ENCODE peak calls at places on chromosome 3, in nine cellular contexts. One of them, this sample, is unnamed.

GRCh38 chr3:124833710-124834332 is 53.3 kb downstream of the ITGB5 start:
- DNase-seq in NB4: no peak
- DNase-seq in brain microvascular endothelial cell: peak; percentile 54
- DNase-seq in psoas muscle: no peak
- DNase-seq in IMR-90: no peak
- DNase-seq in GM06990: no peak
- DNase-seq in lower lobe of right lung: no peak
- DNase-seq in cardiac muscle cell: no peak
- DNase-seq in cardiac fibroblast: no peak
- DNase-seq in this sample: no peak

GRCh38 chr3:5560199-5560598 is 372.7 kb downstream of the EDEM1 start:
- DNase-seq in NB4: no peak
- DNase-seq in brain microvascular endothelial cell: no peak
- DNase-seq in psoas muscle: no peak
- DNase-seq in lower lobe of right lung: no peak
- DNase-seq in IMR-90: no peak
- DNase-seq in cardiac muscle cell: no peak
- DNase-seq in cardiac fibroblast: no peak
- DNase-seq in GM06990: no peak
- DNase-seq in this sample: no peak

GRCh38 chr3:132134611-132135010 is 99.8 kb upstream of the CPNE4 start:
- DNase-seq in lower lobe of right lung: no peak
- DNase-seq in IMR-90: peak; percentile 95
- DNase-seq in brain microvascular endothelial cell: peak; percentile 91
- DNase-seq in NB4: no peak
- DNase-seq in cardiac fibroblast: peak; percentile 93
- DNase-seq in psoas muscle: no peak
- DNase-seq in GM06990: no peak
- DNase-seq in cardiac muscle cell: peak; percentile 82
- DNase-seq in this sample: peak; percentile 90

GRCh38 chr3:126119008-126119675 is 35.2 kb upstream of the SLC41A3 start:
- DNase-seq in NB4: no peak
- DNase-seq in lower lobe of right lung: no peak
- DNase-seq in GM06990: no peak
- DNase-seq in cardiac muscle cell: no peak
- DNase-seq in psoas muscle: no peak
- DNase-seq in brain microvascular endothelial cell: no peak
- DNase-seq in IMR-90: no peak
- DNase-seq in cardiac fibroblast: no peak
- DNase-seq in this sample: no peak

GRCh38 chr3:14472471-14473351 is 67.4 kb downstream of the GRIP2 start:
- DNase-seq in lower lobe of right lung: peak; percentile 78
- DNase-seq in GM06990: no peak
- DNase-seq in NB4: peak; percentile 27
- DNase-seq in IMR-90: peak; percentile 92
- DNase-seq in brain microvascular endothelial cell: peak; percentile 94
- DNase-seq in cardiac fibroblast: peak; percentile 91
- DNase-seq in cardiac muscle cell: peak; percentile 92
- DNase-seq in psoas muscle: no peak
- DNase-seq in this sample: peak; percentile 86

GRCh38 chr3:137761099-137761562 is 3.0 kb upstream of the SOX14 start:
- DNase-seq in cardiac muscle cell: no peak
- DNase-seq in NB4: no peak
- DNase-seq in lower lobe of right lung: no peak
- DNase-seq in IMR-90: no peak
- DNase-seq in psoas muscle: no peak
- DNase-seq in cardiac fibroblast: no peak
- DNase-seq in GM06990: no peak
- DNase-seq in brain microvascular endothelial cell: no peak
- DNase-seq in this sample: no peak

GRCh38 chr3:127800508-127800907 is 21.8 kb downstream of the MGLL start:
- DNase-seq in GM06990: no peak
- DNase-seq in NB4: peak; percentile 87
- DNase-seq in lower lobe of right lung: no peak
- DNase-seq in psoas muscle: no peak
- DNase-seq in cardiac fibroblast: peak; percentile 75
- DNase-seq in IMR-90: peak; percentile 47
- DNase-seq in cardiac muscle cell: peak; percentile 37
- DNase-seq in brain microvascular endothelial cell: peak; percentile 63
- DNase-seq in this sample: no peak

GRCh38 chr3:181176610-181177009 is 187.1 kb upstream of the DNAJC19 start:
- DNase-seq in GM06990: no peak
- DNase-seq in lower lobe of right lung: peak; percentile 54
- DNase-seq in IMR-90: peak; percentile 0
- DNase-seq in brain microvascular endothelial cell: peak; percentile 52
- DNase-seq in NB4: peak; percentile 49
- DNase-seq in cardiac fibroblast: peak; percentile 59
- DNase-seq in psoas muscle: peak; percentile 47
- DNase-seq in cardiac muscle cell: peak; percentile 62
- DNase-seq in this sample: peak; percentile 67

GRCh38 chr3:114584734-114585371 is 291.0 kb downstream of the TIGIT start:
- DNase-seq in NB4: no peak
- DNase-seq in cardiac muscle cell: peak; percentile 22
- DNase-seq in cardiac fibroblast: peak; percentile 28
- DNase-seq in IMR-90: no peak
- DNase-seq in lower lobe of right lung: no peak
- DNase-seq in brain microvascular endothelial cell: no peak
- DNase-seq in psoas muscle: no peak
- DNase-seq in GM06990: no peak
- DNase-seq in this sample: peak; percentile 18

GRCh38 chr3:122183521-122183892 is at the start of gene CASR:
- DNase-seq in cardiac fibroblast: peak; percentile 3
- DNase-seq in GM06990: peak; percentile 1
- DNase-seq in NB4: no peak
- DNase-seq in cardiac muscle cell: peak; percentile 4
- DNase-seq in psoas muscle: no peak
- DNase-seq in lower lobe of right lung: peak; percentile 52
- DNase-seq in IMR-90: no peak
- DNase-seq in brain microvascular endothelial cell: no peak
- DNase-seq in this sample: no peak

GRCh38 chr3:141798455-141798854 is 35.2 kb downstream of the GRK7 start:
- DNase-seq in IMR-90: no peak
- DNase-seq in brain microvascular endothelial cell: no peak
- DNase-seq in GM06990: no peak
- DNase-seq in cardiac fibroblast: no peak
- DNase-seq in lower lobe of right lung: no peak
- DNase-seq in NB4: peak; percentile 30
- DNase-seq in psoas muscle: no peak
- DNase-seq in cardiac muscle cell: peak; percentile 54
- DNase-seq in this sample: peak; percentile 38

GRCh38 chr3:136750209-136750921 is 1.8 kb downstream of the STAG1 start:
- DNase-seq in GM06990: no peak
- DNase-seq in psoas muscle: no peak
- DNase-seq in cardiac muscle cell: no peak
- DNase-seq in IMR-90: no peak
- DNase-seq in brain microvascular endothelial cell: no peak
- DNase-seq in cardiac fibroblast: peak; percentile 39
- DNase-seq in lower lobe of right lung: no peak
- DNase-seq in NB4: peak; percentile 36
- DNase-seq in this sample: peak; percentile 36

DNA sequence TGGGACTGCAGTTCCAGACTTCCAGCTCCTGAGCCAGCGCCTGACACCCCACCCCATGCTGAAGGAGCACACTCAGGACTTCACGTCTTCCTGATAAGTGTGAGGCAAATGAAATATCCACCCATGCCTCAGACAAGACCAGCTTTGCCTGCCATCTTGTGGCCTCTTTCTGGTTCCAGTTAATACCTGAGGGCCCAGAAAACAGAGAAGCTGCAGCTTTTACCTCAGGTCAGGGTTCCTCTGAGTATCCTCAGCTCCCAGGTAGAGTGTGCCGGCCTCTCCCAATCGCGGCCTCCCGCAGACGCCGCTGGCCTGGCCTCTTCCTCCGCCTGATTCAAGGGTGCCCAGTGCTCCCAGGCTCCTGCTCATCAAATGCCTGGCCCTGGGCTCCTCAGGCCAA is 5.1 kb upstream of the KLHL6 start:
- DNase-seq in IMR-90: no peak
- DNase-seq in brain microvascular endothelial cell: no peak
- DNase-seq in cardiac fibroblast: peak; percentile 23
- DNase-seq in GM06990: no peak
- DNase-seq in psoas muscle: no peak
- DNase-seq in cardiac muscle cell: no peak
- DNase-seq in NB4: peak; percentile 44
- DNase-seq in lower lobe of right lung: no peak
- DNase-seq in this sample: no peak
- TF ChIP-seq CTCF in IMR-90: no peak
- TF ChIP-seq CTCF in brain microvascular endothelial cell: peak; percentile 38
- TF ChIP-seq CTCF in cardiac fibroblast: no peak
- TF ChIP-seq CTCF in GM06990: peak; percentile 45
- TF ChIP-seq CTCF in psoas muscle: peak; percentile 43
- TF ChIP-seq CTCF in cardiac muscle cell: no peak
- TF ChIP-seq CTCF in NB4: no peak
- TF ChIP-seq CTCF in lower lobe of right lung: peak; percentile 35
- TF ChIP-seq CTCF in this sample: no peak

GRCh38 chr3:41522620-41523019 is 323.3 kb downstream of the CTNNB1 start:
- DNase-seq in GM06990: peak; percentile 48
- DNase-seq in psoas muscle: no peak
- DNase-seq in lower lobe of right lung: no peak
- DNase-seq in cardiac muscle cell: no peak
- DNase-seq in brain microvascular endothelial cell: no peak
- DNase-seq in cardiac fibroblast: no peak
- DNase-seq in NB4: no peak
- DNase-seq in IMR-90: no peak
- DNase-seq in this sample: no peak

GRCh38 chr3:41523897-41524296 is 324.6 kb downstream of the CTNNB1 start:
- DNase-seq in cardiac fibroblast: no peak
- DNase-seq in lower lobe of right lung: no peak
- DNase-seq in GM06990: no peak
- DNase-seq in brain microvascular endothelial cell: no peak
- DNase-seq in psoas muscle: no peak
- DNase-seq in IMR-90: no peak
- DNase-seq in cardiac muscle cell: no peak
- DNase-seq in NB4: no peak
- DNase-seq in this sample: no peak

GRCh38 chr3:41525288-41526064 is 326.2 kb downstream of the CTNNB1 start:
- DNase-seq in brain microvascular endothelial cell: no peak
- DNase-seq in lower lobe of right lung: no peak
- DNase-seq in NB4: no peak
- DNase-seq in cardiac fibroblast: no peak
- DNase-seq in cardiac muscle cell: no peak
- DNase-seq in GM06990: no peak
- DNase-seq in IMR-90: no peak
- DNase-seq in psoas muscle: no peak
- DNase-seq in this sample: no peak

GRCh38 chr3:41532976-41533375 is 333.7 kb downstream of the CTNNB1 start:
- DNase-seq in IMR-90: no peak
- DNase-seq in GM06990: no peak
- DNase-seq in lower lobe of right lung: no peak
- DNase-seq in psoas muscle: no peak
- DNase-seq in cardiac fibroblast: no peak
- DNase-seq in brain microvascular endothelial cell: no peak
- DNase-seq in cardiac muscle cell: no peak
- DNase-seq in NB4: no peak
- DNase-seq in this sample: no peak

DNA sequence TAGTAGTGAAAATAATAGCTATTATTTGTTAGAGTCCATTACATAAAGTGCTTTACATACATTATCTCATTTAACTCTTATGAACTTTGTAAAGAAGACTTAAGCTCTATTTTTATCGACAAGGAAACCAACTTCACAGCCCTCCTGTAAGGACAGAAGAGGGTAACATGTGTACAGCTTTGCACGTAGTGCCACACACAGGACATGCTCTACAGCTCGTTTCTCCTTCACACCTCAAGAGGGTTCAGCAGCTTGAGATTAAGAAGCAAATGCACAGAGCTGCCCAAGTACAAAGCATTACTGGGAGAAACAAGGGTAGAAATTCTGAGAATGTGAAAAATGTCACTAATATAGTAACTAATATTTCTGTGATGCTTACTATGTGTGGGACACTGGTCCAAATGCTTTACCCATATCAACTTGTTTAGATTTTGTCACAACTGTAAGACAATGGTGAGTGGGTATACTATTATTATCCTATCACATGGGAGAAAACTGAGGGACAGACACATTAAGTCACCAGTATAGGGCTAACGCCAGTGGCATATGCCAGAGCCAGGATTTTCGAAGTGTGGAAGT is 327.8 kb downstream of the CTNNB1 start:
- DNase-seq in GM06990: no peak
- DNase-seq in NB4: no peak
- DNase-seq in IMR-90: no peak
- DNase-seq in lower lobe of right lung: no peak
- DNase-seq in cardiac fibroblast: no peak
- DNase-seq in brain microvascular endothelial cell: no peak
- DNase-seq in psoas muscle: no peak
- DNase-seq in cardiac muscle cell: no peak
- DNase-seq in this sample: no peak
- H3K4me3 ChIP-seq in GM06990: no peak overlapping the region
- H3K4me3 ChIP-seq in NB4: no peak overlapping the region
- H3K4me3 ChIP-seq in IMR-90: no peak overlapping the region
- H3K4me3 ChIP-seq in lower lobe of right lung: no peak overlapping the region
- H3K4me3 ChIP-seq in cardiac fibroblast: no peak overlapping the region
- H3K4me3 ChIP-seq in brain microvascular endothelial cell: no peak overlapping the region
- H3K4me3 ChIP-seq in psoas muscle: no peak overlapping the region
- H3K4me3 ChIP-seq in cardiac muscle cell: no peak overlapping the region
- H3K4me3 ChIP-seq in this sample: no peak overlapping the region

DNA sequence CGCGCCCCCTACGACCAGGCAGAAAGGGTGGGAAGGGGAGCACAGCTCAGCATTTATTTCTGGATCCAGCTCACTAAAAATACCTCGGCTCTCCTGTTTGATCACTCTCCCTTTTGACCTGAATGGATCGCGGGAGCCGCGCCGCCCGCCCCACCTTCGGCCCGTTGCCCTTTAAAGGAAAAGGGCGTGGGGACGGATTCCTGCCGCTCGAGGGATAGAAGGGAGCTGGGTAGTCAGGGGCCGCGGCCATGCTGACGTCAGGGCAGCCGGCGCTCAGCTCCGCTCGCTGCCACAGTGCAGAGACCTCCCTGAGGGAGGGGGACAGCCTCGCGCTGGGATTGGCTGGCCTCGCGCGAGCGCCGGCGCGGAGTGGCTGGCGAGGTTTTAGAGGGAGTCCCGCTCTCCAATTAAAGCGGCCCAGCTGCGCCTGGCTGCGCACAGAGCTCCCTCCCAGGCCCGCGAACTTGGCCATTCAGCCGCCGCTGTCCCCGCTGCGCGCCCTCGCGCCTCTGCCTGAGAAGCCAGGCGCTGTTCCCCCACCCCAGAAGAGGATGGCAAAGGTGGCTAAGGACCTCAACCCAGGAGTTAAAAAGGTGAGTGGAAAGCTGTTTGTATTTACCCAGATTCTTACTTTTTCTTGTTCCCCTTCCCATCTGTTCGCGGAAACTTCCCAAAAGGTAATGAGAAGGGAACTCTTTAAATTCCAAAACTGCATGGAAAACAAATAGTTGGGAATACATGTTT is at the start of gene LMCD1:
- DNase-seq in lower lobe of right lung: peak; percentile 95
- DNase-seq in IMR-90: peak; percentile 95
- DNase-seq in cardiac muscle cell: peak; percentile 98
- DNase-seq in cardiac fibroblast: peak; percentile 96
- DNase-seq in psoas muscle: peak; percentile 96
- DNase-seq in GM06990: peak; percentile 95
- DNase-seq in NB4: no peak
- DNase-seq in brain microvascular endothelial cell: peak; percentile 95
- DNase-seq in this sample: peak; percentile 94
- TF ChIP-seq CTCF in lower lobe of right lung: peak; percentile 30
- TF ChIP-seq CTCF in IMR-90: peak; percentile 27
- TF ChIP-seq CTCF in cardiac muscle cell: peak; percentile 18
- TF ChIP-seq CTCF in cardiac fibroblast: no peak
- TF ChIP-seq CTCF in psoas muscle: peak; percentile 44
- TF ChIP-seq CTCF in GM06990: no peak
- TF ChIP-seq CTCF in NB4: no peak
- TF ChIP-seq CTCF in brain microvascular endothelial cell: peak; percentile 3
- TF ChIP-seq CTCF in this sample: peak; percentile 51

GRCh38 chr3:11555211-11555782 is 88.4 kb downstream of the VGLL4 start:
- DNase-seq in psoas muscle: no peak
- DNase-seq in cardiac fibroblast: no peak
- DNase-seq in brain microvascular endothelial cell: no peak
- DNase-seq in cardiac muscle cell: no peak
- DNase-seq in NB4: no peak
- DNase-seq in lower lobe of right lung: peak; percentile 39
- DNase-seq in GM06990: no peak
- DNase-seq in IMR-90: no peak
- DNase-seq in this sample: no peak
- H3K4me3 ChIP-seq in psoas muscle: no peak overlapping the region
- H3K4me3 ChIP-seq in cardiac fibroblast: no peak overlapping the region
- H3K4me3 ChIP-seq in brain microvascular endothelial cell: no peak overlapping the region
- H3K4me3 ChIP-seq in cardiac muscle cell: no peak overlapping the region
- H3K4me3 ChIP-seq in NB4: no peak overlapping the region
- H3K4me3 ChIP-seq in lower lobe of right lung: no peak overlapping the region
- H3K4me3 ChIP-seq in GM06990: no peak overlapping the region
- H3K4me3 ChIP-seq in IMR-90: no peak overlapping the region
- H3K4me3 ChIP-seq in this sample: no peak overlapping the region

This sample was measured in fibroblast of the aortic adventitia.